ENCODE peak calls at places on chromosome 11, in seven cellular contexts. R is progenitor cell of endocrine pancreas, M is mesothelial cell of epicardium, D is hepatocyte, Y is RWPE1, I is fibroblast of lung, W is mammary epithelial cell. A is an unnamed sample.

GRCh38 chr11:1480191-1480554 is 6.4 kb downstream of the MOB2 start:
- DNase-seq in R (no peak), M (no peak), D (no peak), Y (no peak), I (no peak), W (no peak), A (no peak)

GRCh38 chr11:133938166-133938565 is 18.6 kb downstream of the IGSF9B start:
- DNase-seq in R (no peak), M (no peak), D (no peak), Y (no peak), I (no peak), W (no peak), A (no peak)

GRCh38 chr11:73965764-73966121 is 14.9 kb downstream of the DNAJB13 start:
- DNase-seq in R (no peak), M (no peak), D (no peak), Y (no peak), I (no peak), W (no peak), A (no peak)

GRCh38 chr11:71373791-71374454 is 74.3 kb downstream of the DHCR7 start:
- DNase-seq in R (no peak), M (no peak), D (no peak), Y (no peak), I (no peak), W (no peak), A (no peak)

GRCh38 chr11:33802414-33802950 is 28.2 kb upstream of the FBXO3 start:
- DNase-seq in R (peak; percentile 44), M (no peak), D (peak; percentile 85), Y (no peak), I (peak; percentile 88), W (peak; percentile 89), A (no peak)

GRCh38 chr11:60761436-60762190 is 4.9 kb downstream of the MS4A15 start:
- DNase-seq in R (no peak), M (no peak), D (no peak), Y (no peak), I (no peak), W (no peak), A (no peak)

GRCh38 chr11:112113539-112114457 is 27.1 kb downstream of the SDHD start:
- DNase-seq in R (no peak), M (no peak), D (peak; percentile 65), Y (peak; percentile 48), I (peak; percentile 76), W (peak; percentile 54), A (no peak)

GRCh38 chr11:65793144-65793581 is 6.3 kb downstream of the OVOL1 start:
- DNase-seq in R (no peak), M (no peak), D (peak; percentile 10), Y (peak; percentile 89), I (no peak), W (peak; percentile 96), A (no peak)

GRCh38 chr11:940496-941135 is 14.9 kb downstream of the AP2A2 start:
- DNase-seq in R (no peak), M (no peak), D (no peak), Y (no peak), I (no peak), W (no peak), A (no peak)

GRCh38 chr11:58057481-58057880 is 26.7 kb downstream of the OR6Q1 start:
- DNase-seq in R (no peak), M (no peak), D (no peak), Y (no peak), I (no peak), W (peak; percentile 41), A (no peak)

GRCh38 chr11:29260939-29261705 is 755.7 kb downstream of the KCNA4 start:
- DNase-seq in R (no peak), M (no peak), D (peak; percentile 66), Y (peak; percentile 52), I (peak; percentile 3), W (peak; percentile 90), A (no peak)

GRCh38 chr11:8649361-8649760 is 33.1 kb downstream of the TRIM66 start:
- DNase-seq in R (no peak), M (no peak), D (no peak), Y (peak; percentile 72), I (peak; percentile 46), W (peak; percentile 52), A (no peak)

GRCh38 chr11:66543263-66544107 is 2.4 kb downstream of the ZDHHC24 start:
- DNase-seq in R (peak; percentile 48), M (no peak), D (peak; percentile 70), Y (no peak), I (peak; percentile 47), W (no peak), A (no peak)

GRCh38 chr11:134052988-134053945 is 15.6 kb upstream of the JAM3 start:
- DNase-seq in R (no peak), M (no peak), D (no peak), Y (no peak), I (no peak), W (no peak), A (no peak)

GRCh38 chr11:65774525-65775306 is 6.1 kb downstream of the AP5B1 start:
- DNase-seq in R (no peak), M (no peak), D (no peak), Y (no peak), I (no peak), W (no peak), A (no peak)

GRCh38 chr11:111193924-111194490 is 51.5 kb upstream of the POU2AF2 start:
- DNase-seq in R (no peak), M (no peak), D (no peak), Y (no peak), I (no peak), W (peak; percentile 28), A (no peak)

GRCh38 chr11:62054484-62055121 is 69.2 kb upstream of the INCENP start:
- DNase-seq in R (no peak), M (no peak), D (peak; percentile 63), Y (peak; percentile 44), I (peak; percentile 79), W (peak; percentile 42), A (no peak)

GRCh38 chr11:105489431-105489830 is 120.4 kb upstream of the GRIA4 start:
- DNase-seq in R (no peak), M (no peak), D (peak; percentile 18), Y (no peak), I (peak; percentile 50), W (no peak), A (no peak)

GRCh38 chr11:113082501-113082900 is 121.3 kb downstream of the NCAM1 start:
- DNase-seq in R (no peak), M (no peak), D (no peak), Y (no peak), I (no peak), W (no peak), A (no peak)

GRCh38 chr11:1949922-1950321 is 2.8 kb downstream of the MRPL23 start:
- DNase-seq in R (no peak), M (no peak), D (no peak), Y (no peak), I (no peak), W (no peak), A (no peak)

GRCh38 chr11:128422576-128423370 is 164.6 kb downstream of the ETS1 start:
- DNase-seq in R (no peak), M (no peak), D (no peak), Y (no peak), I (no peak), W (no peak), A (no peak)

GRCh38 chr11:68145120-68145866 is 24.1 kb upstream of the CHKA start:
- DNase-seq in R (no peak), M (no peak), D (peak; percentile 58), Y (peak; percentile 17), I (no peak), W (peak; percentile 31), A (no peak)

DNA sequence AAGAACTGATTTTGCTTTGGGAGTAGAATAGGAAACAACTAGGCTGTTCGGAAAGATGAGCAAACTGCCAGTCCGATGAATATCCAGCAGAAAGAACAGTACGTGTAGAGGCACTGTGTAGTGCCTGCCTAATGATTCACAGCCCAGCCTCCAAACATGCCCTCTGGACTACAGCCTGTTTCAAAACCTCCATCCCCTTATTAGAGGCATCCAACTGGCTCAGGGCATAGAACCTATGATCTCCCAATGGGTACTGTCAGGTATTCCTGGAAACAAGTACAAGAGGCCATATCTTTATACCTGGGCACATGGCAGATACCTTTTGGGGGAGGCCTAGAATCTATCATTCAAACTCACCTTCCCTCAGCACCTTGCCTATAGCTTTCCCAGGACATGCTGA is 4.9 kb downstream of the RRP8 start:
- DNase-seq in R (no peak), M (no peak), D (peak; percentile 33), Y (no peak), I (no peak), W (no peak), A (no peak)
- TF ChIP-seq CTCF in R (no peak), M (no peak), D (no peak), Y (no peak), I (no peak), W (no peak), A (no peak)

DNA sequence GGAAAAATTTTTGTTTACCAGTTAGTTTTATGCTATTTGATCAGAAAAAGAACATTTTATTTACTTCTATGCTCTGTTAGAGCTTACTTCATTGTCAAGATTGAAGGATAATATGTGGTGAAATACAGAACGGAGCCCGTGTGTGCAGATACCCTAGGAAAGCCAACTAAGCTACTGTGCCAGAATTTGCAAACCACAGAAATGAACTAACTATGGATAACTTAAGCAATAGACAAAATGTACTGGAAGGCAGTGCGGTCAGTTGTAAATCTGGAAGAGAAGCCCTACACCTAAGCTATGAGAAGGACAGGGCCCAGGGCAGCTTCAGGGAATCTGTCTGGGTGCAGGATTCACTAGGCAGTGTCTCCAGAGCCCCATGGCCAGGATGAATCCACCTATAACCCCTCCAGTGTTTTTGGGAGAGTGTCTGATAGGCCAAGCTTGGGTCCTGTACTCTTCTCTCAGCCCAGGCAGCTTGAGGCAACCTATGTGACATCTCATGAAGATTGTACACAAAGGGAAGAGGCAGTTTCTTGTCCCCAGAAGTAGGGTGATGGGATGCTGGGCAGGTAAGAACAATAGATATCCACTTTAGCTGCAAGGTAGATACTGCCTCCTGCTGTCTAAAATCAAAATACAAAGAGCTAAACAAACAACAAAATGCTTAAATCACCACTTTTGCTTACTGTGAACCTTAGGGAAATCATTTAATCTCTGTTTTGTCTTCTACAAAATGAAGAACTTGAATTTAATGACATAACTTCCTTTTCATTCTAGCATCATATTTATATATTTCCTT is 12.1 kb downstream of the MMP7 start:
- DNase-seq in R (no peak), M (no peak), D (no peak), Y (no peak), I (peak; percentile 50), W (peak; percentile 24), A (no peak)
- TF ChIP-seq CTCF in R (peak; percentile 24), M (no peak), D (peak; percentile 16), Y (no peak), I (no peak), W (no peak), A (no peak)

DNA sequence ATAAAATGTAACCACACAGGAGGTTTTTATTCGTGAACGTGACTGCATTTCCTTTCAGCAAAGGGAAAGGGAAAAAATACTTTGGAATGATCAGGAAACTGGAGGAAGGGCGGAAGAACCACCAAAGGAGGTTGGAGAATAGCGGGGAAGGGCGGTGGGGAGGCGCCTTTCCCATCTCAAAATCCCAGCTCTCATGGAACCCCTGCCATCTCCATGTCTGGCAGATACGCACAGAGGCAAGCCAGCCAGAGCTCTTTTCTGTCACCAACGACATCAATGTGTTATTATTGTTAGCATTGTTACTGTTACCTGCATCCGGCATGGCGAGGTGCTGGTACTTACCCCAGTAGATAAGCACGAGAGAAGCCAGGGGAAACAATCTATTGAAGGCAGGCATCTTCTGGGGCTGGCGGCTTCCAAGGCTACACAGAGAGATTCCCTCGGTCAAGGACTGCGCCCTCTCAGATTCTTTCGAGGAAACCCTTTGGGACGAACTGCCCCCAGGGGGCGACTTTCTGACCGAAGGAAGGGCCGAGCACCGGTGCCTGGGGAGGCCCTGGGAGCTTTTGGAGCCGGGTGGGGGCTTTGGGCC is 923 bp downstream of the SCN3B start:
- DNase-seq in R (no peak), M (no peak), D (no peak), Y (no peak), I (no peak), W (no peak), A (no peak)
- TF ChIP-seq CTCF in R (peak; percentile 50), M (no peak), D (peak; percentile 11), Y (no peak), I (no peak), W (no peak), A (no peak)

GRCh38 chr11:121104223-121104831 is 3.3 kb downstream of the TECTA start:
- DNase-seq in R (no peak), M (no peak), D (no peak), Y (no peak), I (no peak), W (no peak), A (no peak)
- TF ChIP-seq CTCF in R (peak; percentile 23), M (no peak), D (no peak), Y (no peak), I (no peak), W (no peak), A (no peak)